ENCODE peak calls at places on chromosomes 16 and 17, in five cellular contexts. One of them, this sample, is unnamed.
A peak's percentile ranks its signal among the peaks of the same experiment; 100 is the strongest.

GRCh38 chr16:21302454-21302853 is 24.4 kb upstream of the CRYM start:
- DNase-seq in epithelial cell of esophagus: peak; percentile 79
- DNase-seq in heart right ventricle: no peak
- DNase-seq in IMR-90: peak; percentile 3
- DNase-seq in BJ: no peak
- DNase-seq in this sample: no peak

GRCh38 chr16:1221628-1222552 is 3.2 kb downstream of the TPSG1 start:
- DNase-seq in epithelial cell of esophagus: no peak
- DNase-seq in heart right ventricle: no peak
- DNase-seq in IMR-90: no peak
- DNase-seq in BJ: no peak
- DNase-seq in this sample: no peak

GRCh38 chr17:72987166-72987565 is 105.3 kb downstream of the SLC39A11 start:
- DNase-seq in epithelial cell of esophagus: no peak
- DNase-seq in heart right ventricle: no peak
- DNase-seq in IMR-90: no peak
- DNase-seq in BJ: no peak
- DNase-seq in this sample: no peak

GRCh38 chr17:39208893-39209292 is 8.8 kb downstream of the RPL19 start:
- DNase-seq in epithelial cell of esophagus: no peak
- DNase-seq in heart right ventricle: no peak
- DNase-seq in IMR-90: no peak
- DNase-seq in BJ: no peak
- DNase-seq in this sample: no peak

GRCh38 chr16:62963846-62964245 is 927.6 kb upstream of the CDH8 start:
- DNase-seq in epithelial cell of esophagus: no peak
- DNase-seq in heart right ventricle: no peak
- DNase-seq in IMR-90: no peak
- DNase-seq in BJ: no peak
- DNase-seq in this sample: no peak

GRCh38 chr17:62860962-62861873 is 53.1 kb upstream of the MARCHF10 start:
- DNase-seq in epithelial cell of esophagus: peak; percentile 77
- DNase-seq in heart right ventricle: no peak
- DNase-seq in IMR-90: peak; percentile 13
- DNase-seq in BJ: no peak
- DNase-seq in this sample: no peak

GRCh38 chr17:34370997-34371395 is 8.0 kb upstream of the CCL1 start:
- DNase-seq in epithelial cell of esophagus: peak; percentile 41
- DNase-seq in heart right ventricle: no peak
- DNase-seq in IMR-90: peak; percentile 12
- DNase-seq in BJ: peak; percentile 18
- DNase-seq in this sample: no peak

GRCh38 chr17:65656390-65657250 is 95.2 kb upstream of the AXIN2 start:
- DNase-seq in epithelial cell of esophagus: no peak
- DNase-seq in heart right ventricle: no peak
- DNase-seq in IMR-90: peak; percentile 26
- DNase-seq in BJ: no peak
- DNase-seq in this sample: no peak

GRCh38 chr17:55641559-55642160 is 81.0 kb downstream of the TMEM100 start:
- DNase-seq in epithelial cell of esophagus: peak; percentile 66
- DNase-seq in heart right ventricle: peak; percentile 75
- DNase-seq in IMR-90: peak; percentile 63
- DNase-seq in BJ: no peak
- DNase-seq in this sample: peak; percentile 40

GRCh38 chr17:35341465-35341992 is 31.9 kb downstream of the SLFN11 start:
- DNase-seq in epithelial cell of esophagus: no peak
- DNase-seq in heart right ventricle: peak; percentile 23
- DNase-seq in IMR-90: no peak
- DNase-seq in BJ: no peak
- DNase-seq in this sample: no peak

DNA sequence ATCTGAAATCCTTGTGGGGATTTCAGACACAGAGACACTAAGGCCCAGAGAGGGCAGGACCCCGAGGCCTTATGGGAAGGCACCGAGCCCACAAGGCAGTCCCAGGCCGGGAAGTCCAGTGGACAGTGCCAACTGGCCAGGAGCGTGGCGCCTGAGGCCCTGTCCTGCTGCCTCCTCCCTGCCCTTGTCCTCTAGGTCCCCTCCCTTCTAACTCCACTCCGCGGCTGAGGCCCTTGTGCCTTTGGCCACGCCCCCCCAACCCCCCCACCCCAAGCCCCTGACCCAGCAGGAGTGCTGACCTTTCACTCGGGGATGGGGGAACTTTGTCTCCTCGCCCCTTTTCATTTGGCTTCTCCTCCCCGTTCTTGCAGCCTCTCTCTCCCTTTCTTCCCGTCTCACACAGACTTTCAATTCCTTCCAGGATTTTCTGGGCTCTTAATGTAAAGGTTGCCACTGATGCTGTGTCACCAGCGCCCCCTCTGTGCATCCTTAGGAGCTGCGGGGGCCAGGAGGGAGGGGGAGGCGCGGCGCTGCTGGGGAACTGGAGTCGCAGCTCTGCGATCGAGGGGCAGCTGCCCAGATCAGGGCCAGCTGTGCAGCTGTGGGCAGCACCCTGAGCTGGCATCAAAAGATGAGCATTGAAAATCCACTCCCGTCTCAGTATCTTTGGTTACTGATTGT is 29.1 kb downstream of the CRHR1 start:
- DNase-seq in epithelial cell of esophagus: peak; percentile 4
- DNase-seq in heart right ventricle: no peak
- DNase-seq in IMR-90: no peak
- DNase-seq in BJ: no peak
- DNase-seq in this sample: peak; percentile 59
- TF ChIP-seq CTCF in epithelial cell of esophagus: no peak
- TF ChIP-seq CTCF in heart right ventricle: peak; percentile 6
- TF ChIP-seq CTCF in IMR-90: peak; percentile 31
- TF ChIP-seq CTCF in BJ: peak; percentile 14
- TF ChIP-seq CTCF in this sample: peak; percentile 53

DNA sequence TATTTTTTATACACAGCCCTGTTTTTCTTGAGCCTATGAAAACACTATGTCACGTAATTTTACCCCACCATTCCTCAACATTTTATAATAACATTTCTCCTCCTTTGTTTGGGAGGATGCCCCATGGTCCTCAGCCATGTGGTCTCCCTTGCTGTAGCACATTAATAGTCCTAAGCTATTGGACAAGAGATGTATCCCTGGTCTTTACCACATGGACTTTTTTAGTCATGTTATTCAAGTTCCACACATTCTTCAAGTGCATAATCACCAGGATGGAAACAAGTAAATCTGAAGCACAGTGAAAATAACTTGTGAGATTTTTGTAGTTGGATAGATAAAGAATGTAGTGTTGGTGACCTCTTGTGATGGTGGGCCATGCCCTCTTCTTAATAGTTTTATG is 2.1 kb upstream of the KRTAP2-3 start:
- DNase-seq in epithelial cell of esophagus: peak; percentile 59
- DNase-seq in heart right ventricle: no peak
- DNase-seq in IMR-90: peak; percentile 97
- DNase-seq in BJ: peak; percentile 99
- DNase-seq in this sample: no peak
- TF ChIP-seq CTCF in epithelial cell of esophagus: no peak
- TF ChIP-seq CTCF in heart right ventricle: no peak
- TF ChIP-seq CTCF in IMR-90: peak; percentile 10
- TF ChIP-seq CTCF in BJ: no peak
- TF ChIP-seq CTCF in this sample: no peak

DNA sequence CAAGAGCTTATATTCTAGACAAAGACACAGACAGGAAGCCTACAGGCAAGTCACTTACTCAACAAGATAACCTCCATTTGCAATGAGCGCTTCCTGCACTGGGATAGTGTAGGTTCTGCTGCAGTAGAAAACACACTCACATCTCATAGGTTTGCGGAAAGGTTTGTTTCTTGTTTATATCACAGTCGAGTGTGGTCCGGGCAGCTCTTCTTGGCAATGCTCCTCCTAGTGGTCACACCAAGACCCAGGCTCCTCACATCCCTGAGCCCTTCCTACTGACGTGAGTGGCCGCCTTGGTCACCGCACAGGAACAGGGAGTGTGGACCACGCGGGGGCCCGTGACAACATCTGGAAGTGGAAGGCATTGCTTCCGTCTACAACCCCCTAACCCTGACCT is 48.0 kb upstream of the RBFOX3 start:
- DNase-seq in epithelial cell of esophagus: no peak
- DNase-seq in heart right ventricle: no peak
- DNase-seq in IMR-90: peak; percentile 21
- DNase-seq in BJ: no peak
- DNase-seq in this sample: peak; percentile 39
- TF ChIP-seq CTCF in epithelial cell of esophagus: peak; percentile 28
- TF ChIP-seq CTCF in heart right ventricle: peak; percentile 41
- TF ChIP-seq CTCF in IMR-90: peak; percentile 30
- TF ChIP-seq CTCF in BJ: peak; percentile 31
- TF ChIP-seq CTCF in this sample: peak; percentile 68

GRCh38 chr17:58537266-58537665 is 22.8 kb upstream of the MTMR4 start:
- DNase-seq in epithelial cell of esophagus: no peak
- DNase-seq in heart right ventricle: no peak
- DNase-seq in IMR-90: no peak
- DNase-seq in BJ: no peak
- DNase-seq in this sample: no peak

GRCh38 chr17:58539703-58540102 is 25.3 kb upstream of the MTMR4 start:
- DNase-seq in epithelial cell of esophagus: no peak
- DNase-seq in heart right ventricle: no peak
- DNase-seq in IMR-90: no peak
- DNase-seq in BJ: no peak
- DNase-seq in this sample: no peak

GRCh38 chr17:58538801-58539410 is 24.5 kb upstream of the MTMR4 start:
- DNase-seq in epithelial cell of esophagus: no peak
- DNase-seq in heart right ventricle: no peak
- DNase-seq in IMR-90: no peak
- DNase-seq in BJ: no peak
- DNase-seq in this sample: no peak

GRCh38 chr17:58536541-58536940 is 22.1 kb upstream of the MTMR4 start:
- DNase-seq in epithelial cell of esophagus: no peak
- DNase-seq in heart right ventricle: no peak
- DNase-seq in IMR-90: no peak
- DNase-seq in BJ: no peak
- DNase-seq in this sample: no peak

DNA sequence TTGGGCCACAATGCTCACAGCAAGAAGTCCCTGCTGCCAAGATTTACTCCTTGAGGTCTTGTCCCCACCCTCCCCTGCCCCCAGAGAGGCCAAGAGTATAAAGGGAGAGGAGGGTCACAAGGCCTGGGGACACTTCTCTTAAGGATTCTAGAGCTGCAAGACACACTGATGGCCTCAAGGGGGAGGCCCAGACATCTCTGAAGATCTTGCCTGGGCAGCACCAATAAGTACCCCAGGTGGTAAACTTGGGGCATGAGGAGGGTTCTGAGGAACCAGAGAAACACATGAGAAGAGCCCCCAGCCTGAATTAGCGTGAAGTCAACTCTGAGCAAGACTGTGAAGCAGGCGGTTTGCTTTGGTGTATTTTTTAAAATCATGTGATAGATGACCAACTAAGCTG is 26.8 kb upstream of the MTMR4 start:
- DNase-seq in epithelial cell of esophagus: peak; percentile 51
- DNase-seq in heart right ventricle: no peak
- DNase-seq in IMR-90: no peak
- DNase-seq in BJ: no peak
- DNase-seq in this sample: no peak
- TF ChIP-seq CTCF in epithelial cell of esophagus: peak; percentile 56
- TF ChIP-seq CTCF in heart right ventricle: no peak
- TF ChIP-seq CTCF in IMR-90: peak; percentile 13
- TF ChIP-seq CTCF in BJ: peak; percentile 30
- TF ChIP-seq CTCF in this sample: peak; percentile 43